ENCODE peak calls at places on chromosome 6, in eight cellular contexts. H is CD4-positive, alpha-beta memory T cell; B is H1; G is right atrium auricular region; U is CD8-positive, alpha-beta T cell; W is lower lobe of right lung; T is neuronal stem cell; Z is heart left ventricle. A is an unnamed sample. For H3K27me3 and H3K4me1, the result is how much of the 10 kb centered on the place peaks cover.

GRCh38 chr6:49333345-49334120 is 129.5 kb downstream of the MMUT start:
- DNase-seq in H (no peak), B (no peak), G (no peak), U (no peak), W (no peak), T (no peak), Z (no peak), A (no peak)

GRCh38 chr6:153488267-153488666 is 357.2 kb upstream of the RGS17 start:
- DNase-seq in H (no peak), B (no peak), G (no peak), U (no peak), W (no peak), T (no peak), Z (no peak), A (no peak)

GRCh38 chr6:159701413-159701999 is 8.5 kb upstream of the SOD2 start:
- DNase-seq in H (no peak), B (no peak), G (no peak), U (no peak), W (no peak), T (no peak), Z (no peak), A (no peak)

GRCh38 chr6:39211183-39211582 is 18.1 kb downstream of the KCNK5 start:
- DNase-seq in H (no peak), B (no peak), G (no peak), U (no peak), W (no peak), T (no peak), Z (peak), A (no peak)

GRCh38 chr6:113564401-113565161 is 292.6 kb upstream of the MARCKS start:
- DNase-seq in H (no peak), B (peak), G (peak), U (no peak), W (peak), T (peak), Z (peak), A (peak)

GRCh38 chr6:131167773-131168172 is 32.5 kb downstream of the AKAP7 start:
- DNase-seq in H (no peak), B (no peak), G (no peak), U (no peak), W (no peak), T (no peak), Z (no peak), A (no peak)

GRCh38 chr6:18432180-18432579 is 45.0 kb downstream of the RNF144B start:
- DNase-seq in H (no peak), B (no peak), G (no peak), U (no peak), W (no peak), T (no peak), Z (no peak), A (no peak)

GRCh38 chr6:36703982-36704381 is 6.4 kb downstream of the RAB44 start:
- DNase-seq in H (no peak), B (no peak), G (no peak), U (no peak), W (no peak), T (no peak), Z (no peak), A (no peak)

GRCh38 chr6:162940426-162940825 is 212.7 kb downstream of the PACRG start:
- DNase-seq in H (no peak), B (no peak), G (no peak), U (no peak), W (no peak), T (no peak), Z (peak), A (peak)

GRCh38 chr6:137645850-137646249 is 151.7 kb upstream of the OLIG3 start:
- DNase-seq in H (no peak), B (no peak), G (no peak), U (no peak), W (no peak), T (no peak), Z (no peak), A (no peak)
- H3K27ac ChIP-seq in H (no peak), B (no peak), G (no peak), U (no peak), W (no peak), T (no peak), Z (no peak), A (no peak)

GRCh38 chr6:14380421-14380820 is 262.8 kb downstream of the CD83 start:
- DNase-seq in H (no peak), B (no peak), G (no peak), U (no peak), W (no peak), T (peak), Z (no peak), A (no peak)
- H3K27me3 ChIP-seq in H (under half), B (under half), G (under half), U (under half), W (under half), T (under half), Z (under half), A (under half)

DNA sequence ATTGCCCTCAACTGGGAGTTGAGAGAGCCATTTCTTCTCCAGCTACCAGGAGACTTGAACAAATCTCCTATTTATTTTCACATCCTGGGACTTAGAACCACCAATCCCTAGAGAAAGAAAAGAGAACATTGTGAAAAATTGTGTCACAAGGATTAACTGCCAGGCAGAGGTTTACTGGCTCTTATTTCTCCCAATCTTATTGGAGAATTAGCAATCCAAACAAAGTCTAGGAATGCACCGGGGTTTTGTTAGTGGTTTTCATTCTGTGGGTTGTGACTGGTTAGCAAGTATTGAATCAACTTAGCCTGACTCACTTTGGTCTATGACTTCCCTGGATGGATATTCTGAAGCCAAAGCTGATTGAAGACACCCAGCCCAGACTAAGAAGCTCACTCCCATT is 21.2 kb upstream of the ENPP5 start:
- DNase-seq in H (no peak), B (no peak), G (no peak), U (no peak), W (no peak), T (no peak), Z (no peak), A (no peak)
- H3K4me1 ChIP-seq in H (under half), B (under half), G (under half), U (under half), W (under half), T (under half), Z (under half), A (under half)

GRCh38 chr6:132443206-132443605 is 41.9 kb upstream of the MOXD1 start:
- DNase-seq in H (no peak), B (no peak), G (no peak), U (no peak), W (no peak), T (no peak), Z (no peak), A (no peak)
- H3K27ac ChIP-seq in H (no peak), B (no peak), G (no peak), U (no peak), W (no peak), T (no peak), Z (no peak), A (no peak)

A was measured in right cardiac atrium.